ENCODE peak calls at places on chromosomes 13 and 19, in seven cellular contexts. One of them, this sample, is unnamed.

GRCh38 chr13:76711515-76712182 is 174.6 kb downstream of the KCTD12 start:
- DNase-seq in lower leg skin: peak
- DNase-seq in epithelial cell of esophagus: peak
- DNase-seq in activated CD8-positive, alpha-beta memory T cell treated with anti-CD3 and anti-CD28 coated beads for 48 hours: no peak
- DNase-seq in EL: peak
- DNase-seq in stimulated activated CD8-positive, alpha-beta memory T cell treated with anti-CD3 and anti-CD28 coated beads, Interleukin-7, amount 100 ng/mL, for 1 hour: no peak
- DNase-seq in activated T-helper 2 cell treated with anti-CD3 and anti-CD28 coated beads, Interferon-gamma antibody, Interleukin-2, Interleukin-4, amounts not matched to agents 10 μg/mL and 5 μg/mL and 100 μg/mL, durations not matched to agents 14 hours and 24 hours and 36 hours: no peak
- DNase-seq in this sample: no peak

GRCh38 chr19:4198467-4199126 is 16.1 kb downstream of the ANKRD24 start:
- DNase-seq in lower leg skin: no peak
- DNase-seq in epithelial cell of esophagus: no peak
- DNase-seq in activated CD8-positive, alpha-beta memory T cell treated with anti-CD3 and anti-CD28 coated beads for 48 hours: no peak
- DNase-seq in EL: no peak
- DNase-seq in stimulated activated CD8-positive, alpha-beta memory T cell treated with anti-CD3 and anti-CD28 coated beads, Interleukin-7, amount 100 ng/mL, for 1 hour: no peak
- DNase-seq in activated T-helper 2 cell treated with anti-CD3 and anti-CD28 coated beads, Interferon-gamma antibody, Interleukin-2, Interleukin-4, amounts not matched to agents 10 μg/mL and 5 μg/mL and 100 μg/mL, durations not matched to agents 14 hours and 24 hours and 36 hours: no peak
- DNase-seq in this sample: no peak

GRCh38 chr19:41897181-41897580 is 14.2 kb downstream of the ARHGEF1 start:
- DNase-seq in lower leg skin: no peak
- DNase-seq in epithelial cell of esophagus: no peak
- DNase-seq in activated CD8-positive, alpha-beta memory T cell treated with anti-CD3 and anti-CD28 coated beads for 48 hours: no peak
- DNase-seq in EL: no peak
- DNase-seq in stimulated activated CD8-positive, alpha-beta memory T cell treated with anti-CD3 and anti-CD28 coated beads, Interleukin-7, amount 100 ng/mL, for 1 hour: no peak
- DNase-seq in activated T-helper 2 cell treated with anti-CD3 and anti-CD28 coated beads, Interferon-gamma antibody, Interleukin-2, Interleukin-4, amounts not matched to agents 10 μg/mL and 5 μg/mL and 100 μg/mL, durations not matched to agents 14 hours and 24 hours and 36 hours: no peak
- DNase-seq in this sample: no peak

GRCh38 chr13:20264271-20265018 is 32.3 kb upstream of the GJB6 start:
- DNase-seq in lower leg skin: no peak
- DNase-seq in epithelial cell of esophagus: no peak
- DNase-seq in activated CD8-positive, alpha-beta memory T cell treated with anti-CD3 and anti-CD28 coated beads for 48 hours: no peak
- DNase-seq in EL: no peak
- DNase-seq in stimulated activated CD8-positive, alpha-beta memory T cell treated with anti-CD3 and anti-CD28 coated beads, Interleukin-7, amount 100 ng/mL, for 1 hour: no peak
- DNase-seq in activated T-helper 2 cell treated with anti-CD3 and anti-CD28 coated beads, Interferon-gamma antibody, Interleukin-2, Interleukin-4, amounts not matched to agents 10 μg/mL and 5 μg/mL and 100 μg/mL, durations not matched to agents 14 hours and 24 hours and 36 hours: no peak
- DNase-seq in this sample: no peak

GRCh38 chr19:35254341-35255297 is 5.8 kb downstream of the LSR start:
- DNase-seq in lower leg skin: peak
- DNase-seq in epithelial cell of esophagus: no peak
- DNase-seq in activated CD8-positive, alpha-beta memory T cell treated with anti-CD3 and anti-CD28 coated beads for 48 hours: no peak
- DNase-seq in EL: no peak
- DNase-seq in stimulated activated CD8-positive, alpha-beta memory T cell treated with anti-CD3 and anti-CD28 coated beads, Interleukin-7, amount 100 ng/mL, for 1 hour: no peak
- DNase-seq in activated T-helper 2 cell treated with anti-CD3 and anti-CD28 coated beads, Interferon-gamma antibody, Interleukin-2, Interleukin-4, amounts not matched to agents 10 μg/mL and 5 μg/mL and 100 μg/mL, durations not matched to agents 14 hours and 24 hours and 36 hours: no peak
- DNase-seq in this sample: no peak

GRCh38 chr13:71605744-71606143 is 261.3 kb downstream of the DACH1 start:
- DNase-seq in lower leg skin: no peak
- DNase-seq in epithelial cell of esophagus: peak
- DNase-seq in activated CD8-positive, alpha-beta memory T cell treated with anti-CD3 and anti-CD28 coated beads for 48 hours: no peak
- DNase-seq in EL: no peak
- DNase-seq in stimulated activated CD8-positive, alpha-beta memory T cell treated with anti-CD3 and anti-CD28 coated beads, Interleukin-7, amount 100 ng/mL, for 1 hour: no peak
- DNase-seq in activated T-helper 2 cell treated with anti-CD3 and anti-CD28 coated beads, Interferon-gamma antibody, Interleukin-2, Interleukin-4, amounts not matched to agents 10 μg/mL and 5 μg/mL and 100 μg/mL, durations not matched to agents 14 hours and 24 hours and 36 hours: no peak
- DNase-seq in this sample: no peak

GRCh38 chr13:51048166-51048461 is 63.0 kb downstream of the C13orf42 start:
- DNase-seq in lower leg skin: no peak
- DNase-seq in epithelial cell of esophagus: no peak
- DNase-seq in activated CD8-positive, alpha-beta memory T cell treated with anti-CD3 and anti-CD28 coated beads for 48 hours: no peak
- DNase-seq in EL: no peak
- DNase-seq in stimulated activated CD8-positive, alpha-beta memory T cell treated with anti-CD3 and anti-CD28 coated beads, Interleukin-7, amount 100 ng/mL, for 1 hour: no peak
- DNase-seq in activated T-helper 2 cell treated with anti-CD3 and anti-CD28 coated beads, Interferon-gamma antibody, Interleukin-2, Interleukin-4, amounts not matched to agents 10 μg/mL and 5 μg/mL and 100 μg/mL, durations not matched to agents 14 hours and 24 hours and 36 hours: no peak
- DNase-seq in this sample: no peak

GRCh38 chr13:74770361-74770760 is 636.2 kb upstream of the KLF12 start:
- DNase-seq in lower leg skin: no peak
- DNase-seq in epithelial cell of esophagus: peak
- DNase-seq in activated CD8-positive, alpha-beta memory T cell treated with anti-CD3 and anti-CD28 coated beads for 48 hours: no peak
- DNase-seq in EL: peak
- DNase-seq in stimulated activated CD8-positive, alpha-beta memory T cell treated with anti-CD3 and anti-CD28 coated beads, Interleukin-7, amount 100 ng/mL, for 1 hour: no peak
- DNase-seq in activated T-helper 2 cell treated with anti-CD3 and anti-CD28 coated beads, Interferon-gamma antibody, Interleukin-2, Interleukin-4, amounts not matched to agents 10 μg/mL and 5 μg/mL and 100 μg/mL, durations not matched to agents 14 hours and 24 hours and 36 hours: no peak
- DNase-seq in this sample: no peak